ENCODE peak calls at places on chromosomes 4 and X, in four cellular contexts. C is Calu3, N is glutamatergic neuron, J is mucosa of descending colon. Y is an unnamed sample.

GRCh38 chr4:53917719-53918118 is 146.7 kb downstream of the CHIC2 start:
- DNase-seq in J (no peak), C (no peak), N (no peak), Y (no peak)

GRCh38 chr4:152587127-152587526 is 51.2 kb upstream of the FBXW7 start:
- DNase-seq in N (no peak), J (no peak), C (no peak), Y (no peak)

GRCh38 chr4:20313237-20314030 is 61.7 kb downstream of the SLIT2 start:
- DNase-seq in J (peak; percentile 34), N (peak; percentile 79), C (no peak), Y (no peak)

GRCh38 chr4:165131247-165131832 is 18.7 kb upstream of the TMEM192 start:
- DNase-seq in C (peak; percentile 68), N (peak; percentile 84), J (peak; percentile 37), Y (peak; percentile 19)

GRCh38 chrX:154350429-154351182 is 23.8 kb downstream of the FLNA start:
- DNase-seq in N (no peak), J (no peak), C (no peak), Y (no peak)

GRCh38 chr4:24794916-24795665 is at the start of gene SOD3:
- DNase-seq in J (peak; percentile 84), C (peak; percentile 78), N (peak; percentile 27), Y (peak; percentile 83)

GRCh38 chrX:82556588-82556987 is 951.5 kb upstream of the POU3F4 start:
- DNase-seq in J (no peak), N (no peak), C (no peak), Y (no peak)

GRCh38 chr4:27270435-27270834 is 409.8 kb downstream of the STIM2 start:
- DNase-seq in C (peak; percentile 15), N (no peak), J (no peak), Y (no peak)

GRCh38 chrX:17519349-17519748 is 144.3 kb downstream of the NHS start:
- DNase-seq in N (no peak), C (no peak), J (no peak), Y (peak; percentile 44)

GRCh38 chr4:139242511-139243051 is 37.4 kb downstream of the MGARP start:
- DNase-seq in N (no peak), J (no peak), C (no peak), Y (no peak)

GRCh38 chr4:52658671-52659015 is 458 bp downstream of the USP46 start:
- DNase-seq in J (no peak), C (peak; percentile 4), N (peak; percentile 52), Y (no peak)

DNA sequence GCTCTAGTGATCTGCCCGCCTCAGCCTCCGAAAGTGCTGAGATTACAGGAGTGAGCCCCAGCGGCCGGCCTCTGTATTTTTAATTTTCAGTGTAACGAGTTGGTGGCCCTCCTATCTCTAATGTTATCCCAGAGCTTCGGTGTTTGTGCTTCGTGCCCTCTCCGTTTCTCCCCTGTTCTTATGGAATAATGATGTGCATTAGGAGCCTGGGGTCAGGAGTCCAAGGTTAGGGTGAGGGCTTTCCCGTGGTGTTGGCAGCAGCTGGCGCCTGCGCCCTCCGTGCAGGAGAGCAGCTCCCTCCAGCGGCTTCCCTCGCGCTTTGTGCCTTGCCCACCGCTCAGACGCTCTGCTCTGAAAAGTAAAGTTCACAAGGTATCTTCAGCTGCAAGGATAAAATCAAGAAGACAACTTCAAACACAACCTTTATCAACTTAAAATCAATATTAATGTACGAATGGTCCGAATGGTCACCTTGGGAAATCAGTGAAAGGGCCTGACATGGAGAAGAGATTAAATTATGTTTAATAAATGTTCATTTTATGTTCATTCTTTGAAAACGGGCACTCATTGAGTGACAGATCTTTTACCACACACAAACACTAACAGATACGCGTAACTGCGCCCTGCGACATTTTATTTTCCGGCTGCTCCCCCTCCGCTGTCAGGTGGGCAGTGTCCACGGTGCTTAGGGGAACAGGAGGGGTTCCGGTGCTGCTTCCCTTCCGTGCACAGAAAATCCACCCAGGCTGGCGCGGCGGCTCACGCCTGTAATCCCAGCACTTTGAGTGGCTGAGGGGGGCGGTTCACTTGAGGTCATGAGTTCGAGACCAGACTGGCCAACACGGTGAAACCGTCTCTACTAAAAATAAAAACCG is 62.4 kb downstream of the TRAPPC11 start:
- DNase-seq in J (peak; percentile 88), C (peak; percentile 80), N (peak; percentile 45), Y (no peak)
- TF ChIP-seq CTCF in J (peak; percentile 4), C (peak; percentile 49), N (no peak), Y (peak; percentile 44)

GRCh38 chrX:108134724-108135123 is 43.1 kb downstream of the ATG4A start:
- DNase-seq in J (no peak), N (no peak), C (no peak), Y (no peak)

GRCh38 chrX:108138814-108139213 is 47.2 kb downstream of the ATG4A start:
- DNase-seq in C (no peak), J (no peak), N (no peak), Y (no peak)

DNA sequence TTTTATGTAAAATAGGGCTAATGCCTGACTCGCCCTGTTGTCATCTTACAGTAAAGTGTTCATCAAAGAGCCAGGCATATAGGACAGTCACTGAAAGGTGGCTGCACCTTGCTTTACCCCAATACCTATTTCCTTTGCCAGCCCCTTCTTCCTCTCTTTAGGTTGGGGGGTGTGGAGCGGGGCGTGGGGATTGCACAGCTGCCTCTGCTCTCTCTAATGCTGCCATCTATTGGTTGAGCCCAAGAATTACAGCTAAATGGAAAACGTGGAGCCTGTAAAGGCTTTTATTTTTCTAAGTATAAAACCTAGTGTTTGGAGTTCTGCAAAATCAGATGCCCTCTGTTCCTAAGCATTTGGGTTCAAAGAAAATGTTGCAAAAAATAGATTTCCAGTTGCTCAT is 47.7 kb downstream of the ATG4A start:
- DNase-seq in C (peak; percentile 3), J (no peak), N (no peak), Y (no peak)
- TF ChIP-seq CTCF in C (no peak), J (no peak), N (peak; percentile 44), Y (peak; percentile 47)

GRCh38 chrX:51860679-51861078 is 32.7 kb upstream of the MAGED1 start:
- DNase-seq in N (no peak), J (no peak), C (peak; percentile 6), Y (peak; percentile 8)
- TF ChIP-seq CTCF in N (no peak), J (no peak), C (no peak), Y (peak; percentile 58)

GRCh38 chr4:41154814-41155177 is 59.5 kb downstream of the APBB2 start:
- DNase-seq in N (no peak), J (no peak), C (no peak), Y (no peak)

GRCh38 chr4:41154001-41154813 is 60.1 kb downstream of the APBB2 start:
- DNase-seq in C (no peak), N (no peak), J (no peak), Y (no peak)

GRCh38 chr4:41157009-41157408 is 57.3 kb downstream of the APBB2 start:
- DNase-seq in N (no peak), C (no peak), J (no peak), Y (no peak)

GRCh38 chr4:41156574-41156973 is 57.8 kb downstream of the APBB2 start:
- DNase-seq in C (no peak), J (no peak), N (no peak), Y (no peak)

GRCh38 chr4:41155194-41155830 is 59.0 kb downstream of the APBB2 start:
- DNase-seq in J (no peak), C (no peak), N (no peak), Y (no peak)
- TF ChIP-seq CTCF in J (no peak), C (no peak), N (no peak), Y (no peak)

GRCh38 chrX:11600578-11600977 is 65.1 kb downstream of the ARHGAP6 start:
- DNase-seq in J (no peak), C (no peak), N (no peak), Y (no peak)
- TF ChIP-seq CTCF in J (no peak), C (no peak), N (no peak), Y (no peak)

GRCh38 chrX:113828470-113828869 is 755.4 kb upstream of the HTR2C start:
- DNase-seq in C (no peak), J (no peak), N (no peak), Y (no peak)
- TF ChIP-seq CTCF in C (no peak), J (no peak), N (no peak), Y (no peak)

DNA sequence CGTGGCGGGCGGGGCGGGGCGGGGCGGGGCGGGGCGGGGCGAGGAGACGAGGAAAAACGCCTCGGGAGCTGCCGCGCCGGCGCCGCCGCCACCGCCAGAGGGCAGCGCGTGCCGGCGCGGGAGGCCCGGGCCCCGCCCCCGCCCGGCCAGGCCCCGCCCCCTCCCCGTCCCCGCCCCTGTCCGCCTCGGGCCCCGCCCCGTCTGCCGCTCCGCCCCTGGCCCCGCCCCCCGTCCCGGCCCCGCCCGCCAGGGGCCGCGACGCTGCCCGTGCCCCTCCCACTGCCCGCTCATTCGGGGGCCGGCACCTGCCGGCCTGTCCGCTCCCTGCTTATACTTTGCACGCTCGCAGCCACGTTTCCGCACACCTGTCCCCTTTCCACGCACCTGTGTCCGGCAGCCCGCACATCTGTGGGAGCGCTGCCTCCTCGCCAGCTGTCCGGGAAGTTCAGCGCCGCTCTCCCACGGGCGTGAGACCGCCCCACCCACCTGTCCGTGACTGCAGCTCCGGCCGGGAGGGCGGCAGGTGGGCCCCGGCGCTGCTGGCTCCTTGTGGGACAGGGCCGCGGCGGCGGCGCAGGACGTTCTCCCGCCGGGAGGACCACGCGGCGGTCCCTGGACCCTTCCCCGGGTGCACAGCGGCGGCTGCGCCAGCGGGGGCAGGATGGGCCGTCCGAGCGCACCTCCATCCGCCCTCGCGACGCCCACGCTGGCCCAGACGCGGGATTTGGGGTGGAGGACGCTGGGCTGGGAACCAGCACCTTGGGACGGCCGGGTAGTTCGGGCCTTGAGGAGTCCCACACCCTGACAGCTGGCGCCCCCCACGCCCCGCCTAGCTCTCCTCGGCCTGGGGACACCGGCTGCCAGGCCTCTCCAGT is 1.5 kb upstream of the FGFRL1 start:
- DNase-seq in C (peak; percentile 63), J (peak; percentile 86), N (peak; percentile 75), Y (no peak)
- TF ChIP-seq CTCF in C (no peak), J (peak; percentile 7), N (peak; percentile 56), Y (peak; percentile 10)

GRCh38 chr4:18454349-18454748 is 432.8 kb upstream of the LCORL start:
- DNase-seq in J (no peak), N (no peak), C (no peak), Y (no peak)
- TF ChIP-seq CTCF in J (no peak), N (no peak), C (no peak), Y (no peak)

DNA sequence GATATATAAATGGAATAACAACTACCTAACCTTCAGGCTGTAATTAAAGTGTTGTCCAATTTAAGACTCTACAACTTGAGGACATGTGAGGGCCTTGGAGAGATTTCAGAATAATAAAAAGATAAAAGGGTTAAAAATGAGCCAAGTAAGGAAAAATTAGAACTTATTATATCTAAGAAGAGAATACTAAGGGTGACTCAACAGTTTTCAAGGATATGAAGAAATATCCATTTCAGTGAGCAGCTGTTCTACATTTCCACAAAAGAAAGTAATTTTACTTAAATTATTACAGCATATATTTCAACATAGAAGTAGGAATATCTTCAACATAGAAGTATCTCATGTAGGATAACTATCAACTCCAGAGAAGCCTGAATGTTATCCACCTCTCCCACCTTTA is 11.3 kb downstream of the SNX12 start:
- DNase-seq in J (no peak), N (no peak), C (no peak), Y (peak; percentile 29)
- TF ChIP-seq CTCF in J (no peak), N (no peak), C (no peak), Y (no peak)